ENCODE peak calls at places on chromosome 19, in six cellular contexts. N is mammary epithelial cell; F is mucosa of descending colon; C is CD8-positive, alpha-beta memory T cell; P is PC-9; M is psoas muscle. H is an unnamed sample.

GRCh38 chr19:19540707-19541515 is 2.8 kb downstream of the CILP2 start:
- DNase-seq in C (peak), F (peak), M (peak), N (peak), P (peak), H (no peak)

GRCh38 chr19:51439021-51439465 is 19.2 kb downstream of the SIGLEC8 start:
- DNase-seq in C (no peak), N (peak), P (no peak), F (no peak), M (no peak), H (no peak)

GRCh38 chr19:4518345-4519171 is at the start of gene PLIN4:
- DNase-seq in C (no peak), N (peak), M (peak), P (peak), F (peak), H (peak)

GRCh38 chr19:30662211-30662861 is 290.2 kb downstream of the ZNF536 start:
- DNase-seq in F (no peak), P (no peak), C (no peak), N (peak), M (no peak), H (no peak)

GRCh38 chr19:21466627-21467026 is 38.8 kb upstream of the ZNF429 start:
- DNase-seq in F (no peak), P (no peak), C (no peak), N (no peak), M (no peak), H (no peak)

GRCh38 chr19:32819415-32820400 is 49.9 kb downstream of the SLC7A9 start:
- DNase-seq in N (no peak), P (no peak), C (no peak), F (no peak), M (no peak), H (no peak)

GRCh38 chr19:29771708-29772415 is 39.9 kb upstream of the CCNE1 start:
- DNase-seq in N (peak), F (peak), C (no peak), M (no peak), P (peak), H (peak)

GRCh38 chr19:45322311-45322710 is 364 bp downstream of the CKM start:
- DNase-seq in C (no peak), F (no peak), M (no peak), P (no peak), N (no peak), H (no peak)

GRCh38 chr19:53102701-53103140 is 501 bp downstream of the ZNF160 start:
- DNase-seq in N (peak), F (peak), M (peak), C (peak), P (peak), H (peak)

GRCh38 chr19:34220472-34221063 is 33.8 kb upstream of the GARRE1 start:
- DNase-seq in P (peak), N (peak), M (no peak), F (no peak), C (peak), H (no peak)

GRCh38 chr19:33300016-33300981 is 2.0 kb downstream of the CEBPA start:
- DNase-seq in P (no peak), M (peak), F (peak), C (no peak), N (no peak), H (no peak)

DNA sequence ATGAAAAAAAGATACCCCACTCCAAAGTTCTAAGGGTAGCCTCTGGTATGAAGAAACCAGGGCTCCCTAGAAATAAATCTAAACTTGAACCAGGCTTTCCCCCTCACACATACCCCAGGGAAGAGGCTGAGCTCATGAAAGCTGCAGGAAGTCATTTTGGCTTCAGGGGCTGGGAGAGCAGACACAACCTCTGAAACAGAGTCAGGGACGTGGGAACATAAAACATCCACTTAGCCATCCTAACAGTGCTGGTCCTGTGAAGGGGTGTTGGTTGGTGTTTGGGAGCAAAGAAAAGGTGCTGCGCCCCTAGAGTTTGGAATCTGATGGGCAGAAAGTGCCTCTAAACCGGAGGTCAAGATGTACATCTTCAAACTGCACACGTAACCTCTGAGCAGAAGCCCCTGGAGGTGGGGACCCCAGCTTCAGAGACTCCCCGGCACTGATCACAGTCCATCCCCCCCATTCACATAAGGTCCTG is 15.8 kb downstream of the RAB3D start:
- DNase-seq in M (no peak), P (no peak), N (no peak), F (no peak), C (no peak), H (no peak)
- H3K4me3 ChIP-seq in M (no peak), P (peak), N (no peak), F (no peak), C (no peak), H (no peak)

GRCh38 chr19:46785054-46785979 is 3.1 kb downstream of the SLC1A5 start:
- DNase-seq in N (no peak), M (no peak), P (no peak), F (no peak), C (no peak), H (no peak)

GRCh38 chr19:46785980-46786235 is 2.5 kb downstream of the SLC1A5 start:
- DNase-seq in N (no peak), P (no peak), C (no peak), M (no peak), F (no peak), H (no peak)

GRCh38 chr19:46782355-46783019 is 5.9 kb downstream of the SLC1A5 start:
- DNase-seq in P (no peak), F (no peak), C (no peak), N (no peak), M (no peak), H (no peak)

GRCh38 chr19:46783670-46784069 is 4.7 kb downstream of the SLC1A5 start:
- DNase-seq in C (no peak), N (no peak), P (no peak), M (no peak), F (no peak), H (no peak)

GRCh38 chr19:46784262-46785053 is 3.9 kb downstream of the SLC1A5 start:
- DNase-seq in F (peak), P (peak), C (peak), N (peak), M (peak), H (peak)
- H3K4me3 ChIP-seq in F (no peak), P (peak), C (peak), N (peak), M (peak), H (peak)

DNA sequence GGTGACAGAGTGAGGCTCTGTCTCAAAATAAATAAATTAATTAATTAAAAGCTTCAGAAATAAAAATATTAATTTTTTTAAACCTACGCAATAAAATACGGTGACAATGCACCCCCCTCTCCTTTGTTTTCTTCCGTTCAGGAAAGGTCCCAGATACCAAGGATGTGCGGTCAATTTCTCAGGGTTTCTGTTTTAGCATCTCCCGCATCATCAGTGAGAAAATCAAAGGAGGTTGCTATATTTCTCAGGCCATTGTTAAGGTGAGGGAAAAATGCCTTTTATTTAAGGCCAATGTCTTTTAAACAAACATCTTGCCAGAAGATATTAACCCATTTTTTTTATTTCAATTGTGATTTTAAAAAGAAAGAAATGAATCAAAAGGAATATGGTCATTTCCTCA is 111.7 kb downstream of the INSR start:
- DNase-seq in F (no peak), P (no peak), M (no peak), N (no peak), C (no peak), H (no peak)
- H3K4me3 ChIP-seq in F (no peak), P (no peak), M (no peak), N (no peak), C (no peak), H (no peak)

GRCh38 chr19:36031308-36031707 is 1.4 kb downstream of the CLIP3 start:
- DNase-seq in N (no peak), P (no peak), F (no peak), M (peak), C (no peak), H (no peak)
- H3K4me3 ChIP-seq in N (no peak), P (no peak), F (no peak), M (no peak), C (no peak), H (no peak)

GRCh38 chr19:2291185-2291751 is 9.3 kb upstream of the PEAK3 start:
- DNase-seq in C (no peak), N (peak), M (no peak), P (no peak), F (no peak), H (no peak)
- H3K4me3 ChIP-seq in C (peak), N (no peak), M (peak), P (no peak), F (no peak), H (peak)

GRCh38 chr19:18194208-18194530 is 1.2 kb downstream of the MPV17L2 start:
- DNase-seq in F (no peak), C (no peak), M (no peak), P (no peak), N (no peak), H (no peak)
- H3K4me3 ChIP-seq in F (no peak), C (peak), M (peak), P (peak), N (peak), H (peak)

GRCh38 chr19:11699931-11700794 is 38.6 kb downstream of the ZNF823 start:
- DNase-seq in N (peak), M (no peak), F (no peak), C (no peak), P (peak), H (no peak)
- H3K4me3 ChIP-seq in N (no peak), M (no peak), F (no peak), C (no peak), P (no peak), H (no peak)

GRCh38 chr19:14149509-14149994 is 13.2 kb upstream of the ASF1B start:
- DNase-seq in P (no peak), F (peak), C (peak), M (peak), N (no peak), H (no peak)
- H3K4me3 ChIP-seq in P (no peak), F (no peak), C (peak), M (peak), N (no peak), H (peak)

GRCh38 chr19:55488986-55489710 is 912 bp downstream of the SSC5D start:
- DNase-seq in P (no peak), F (no peak), N (no peak), C (no peak), M (no peak), H (no peak)
- H3K4me3 ChIP-seq in P (no peak), F (no peak), N (no peak), C (no peak), M (no peak), H (peak)

DNA sequence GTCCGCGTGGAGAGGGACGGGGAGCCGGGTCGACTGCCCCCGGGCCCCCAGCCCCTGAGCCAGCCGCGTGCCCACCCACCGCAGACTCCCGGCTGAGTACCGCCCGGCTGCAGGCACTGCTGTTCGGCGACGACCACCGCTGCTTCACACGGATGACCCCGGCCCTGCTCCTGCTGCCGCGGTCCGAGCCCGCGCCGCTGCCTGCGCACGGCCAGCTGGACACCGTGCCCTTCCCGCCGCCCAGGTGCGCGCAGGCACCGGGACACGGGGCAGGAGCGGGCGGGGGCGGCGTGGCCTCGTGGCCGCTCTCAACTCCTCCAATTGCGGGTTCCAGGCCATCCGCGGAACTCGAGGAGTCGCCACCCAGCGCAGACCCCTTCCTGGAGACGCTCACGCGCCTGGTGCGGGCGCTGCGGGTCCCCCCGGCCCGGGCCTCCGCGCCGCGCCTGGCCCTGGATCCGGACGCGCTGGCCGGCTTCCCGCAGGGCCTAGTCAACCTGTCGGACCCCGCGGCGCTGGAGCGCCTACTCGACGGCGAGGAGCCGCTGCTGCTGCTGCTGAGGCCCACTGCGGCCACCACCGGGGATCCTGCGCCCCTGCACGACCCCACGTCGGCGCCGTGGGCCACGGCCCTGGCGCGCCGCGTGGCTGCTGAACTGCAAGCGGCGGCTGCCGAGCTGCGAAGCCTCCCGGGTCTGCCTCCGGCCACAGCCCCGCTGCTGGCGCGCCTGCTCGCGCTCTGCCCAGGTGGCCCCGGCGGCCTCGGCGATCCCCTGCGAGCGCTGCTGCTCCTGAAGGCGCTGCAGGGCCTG is 1.8 kb downstream of the AMH start:
- DNase-seq in M (no peak), F (no peak), P (no peak), N (no peak), C (no peak), H (no peak)
- H3K4me3 ChIP-seq in M (no peak), F (no peak), P (no peak), N (no peak), C (no peak), H (no peak)